ENCODE peak calls at places on chromosomes 3 and 15, in ten cellular contexts. N, M, E, K, B, V, L, A, R and X are unnamed samples.

GRCh38 chr3:69161587-69162196 is 39.3 kb upstream of the LMOD3 start:
- DNase-seq in B (peak), N (no peak), K (peak), M (peak), V (peak), E (no peak), L (peak), R (peak), A (peak), X (no peak)

GRCh38 chr3:14391033-14391432 is 11.4 kb upstream of the SLC6A6 start:
- DNase-seq in M (peak), A (no peak), K (no peak), B (peak), R (no peak), E (no peak), L (no peak), N (peak), V (no peak), X (no peak)

GRCh38 chr3:9253327-9253726 is 3.9 kb upstream of the SRGAP3 start:
- DNase-seq in V (no peak), E (no peak), N (no peak), R (no peak), L (no peak), B (peak), M (no peak), A (no peak), K (no peak), X (peak)

GRCh38 chr15:99565031-99565280 is 828 bp upstream of the MEF2A start:
- DNase-seq in E (no peak), R (no peak), A (no peak), M (no peak), N (no peak), K (no peak), B (no peak), L (peak), V (peak), X (no peak)

GRCh38 chr3:49273825-49274532 is 3.1 kb downstream of the C3orf62 start:
- DNase-seq in R (peak), V (no peak), E (no peak), K (no peak), L (no peak), B (no peak), A (no peak), M (no peak), N (no peak), X (no peak)

GRCh38 chr15:59998256-59999063 is 5.7 kb upstream of the FOXB1 start:
- DNase-seq in L (no peak), V (no peak), K (no peak), A (no peak), N (no peak), E (no peak), R (no peak), M (no peak), B (no peak), X (no peak)

GRCh38 chr3:4716231-4716630 is 223.1 kb downstream of the ITPR1 start:
- DNase-seq in E (no peak), B (no peak), V (no peak), A (no peak), M (no peak), L (no peak), R (no peak), K (no peak), N (no peak), X (no peak)

GRCh38 chr3:4898454-4899313 is 80.6 kb upstream of the BHLHE40 start:
- DNase-seq in L (peak), M (peak), A (peak), V (no peak), K (peak), N (no peak), B (no peak), R (peak), E (no peak), X (no peak)

GRCh38 chr3:169493512-169494141 is 169.9 kb downstream of the MECOM start:
- DNase-seq in B (no peak), N (no peak), M (no peak), A (no peak), R (no peak), V (no peak), K (no peak), E (no peak), L (no peak), X (no peak)

GRCh38 chr3:32508731-32509130 is 6.1 kb upstream of the CMTM6 start:
- DNase-seq in L (no peak), N (no peak), R (no peak), K (no peak), B (peak), M (peak), V (no peak), E (no peak), A (no peak), X (no peak)

GRCh38 chr3:63278171-63278999 is at the start of gene SYNPR:
- DNase-seq in L (peak), E (no peak), M (no peak), N (no peak), V (no peak), A (no peak), R (no peak), B (no peak), K (no peak), X (no peak)

GRCh38 chr3:170563712-170564423 is 22.0 kb downstream of the SLC7A14 start:
- DNase-seq in B (peak), N (peak), K (peak), V (peak), E (no peak), M (peak), A (no peak), L (no peak), R (no peak), X (no peak)

GRCh38 chr3:150806436-150806835 is 43.5 kb upstream of the SIAH2 start:
- DNase-seq in V (no peak), M (no peak), B (no peak), K (no peak), A (no peak), R (no peak), N (no peak), L (peak), E (no peak), X (no peak)

GRCh38 chr3:72044231-72044935 is 259.4 kb upstream of the PROK2 start:
- DNase-seq in B (peak), V (no peak), M (peak), L (no peak), R (no peak), K (no peak), N (no peak), E (no peak), A (no peak), X (no peak)